ENCODE peak calls at places on chromosomes 4 and X, in five cellular contexts. One of them, this sample, is unnamed.

GRCh38 chr4:74471228-74471627 is 26.3 kb downstream of the AREG start:
- DNase-seq in brain microvascular endothelial cell: no peak
- DNase-seq in coronary artery: no peak
- DNase-seq in fibroblast of pulmonary artery: no peak
- DNase-seq in osteoblast: no peak
- DNase-seq in this sample: no peak

GRCh38 chr4:122895336-122895995 is 26.9 kb downstream of the NUDT6 start:
- DNase-seq in brain microvascular endothelial cell: no peak
- DNase-seq in fibroblast of pulmonary artery: no peak
- DNase-seq in osteoblast: no peak
- DNase-seq in coronary artery: no peak
- DNase-seq in this sample: no peak

GRCh38 chr4:116599859-116600258 is 485.5 kb downstream of the TRAM1L1 start:
- DNase-seq in brain microvascular endothelial cell: no peak
- DNase-seq in coronary artery: no peak
- DNase-seq in osteoblast: no peak
- DNase-seq in fibroblast of pulmonary artery: no peak
- DNase-seq in this sample: no peak

GRCh38 chrX:123153846-123154335 is 30.2 kb upstream of the GRIA3 start:
- DNase-seq in fibroblast of pulmonary artery: no peak
- DNase-seq in brain microvascular endothelial cell: no peak
- DNase-seq in coronary artery: no peak
- DNase-seq in osteoblast: peak
- DNase-seq in this sample: no peak

GRCh38 chrX:130575831-130576404 is 174.1 kb downstream of the RBMX2 start:
- DNase-seq in osteoblast: peak
- DNase-seq in coronary artery: no peak
- DNase-seq in fibroblast of pulmonary artery: peak
- DNase-seq in brain microvascular endothelial cell: peak
- DNase-seq in this sample: no peak

GRCh38 chr4:11632488-11632887 is 203.8 kb upstream of the HS3ST1 start:
- DNase-seq in coronary artery: no peak
- DNase-seq in brain microvascular endothelial cell: no peak
- DNase-seq in fibroblast of pulmonary artery: no peak
- DNase-seq in osteoblast: no peak
- DNase-seq in this sample: no peak

GRCh38 chr4:8252301-8253173 is 17.0 kb upstream of the HTRA3 start:
- DNase-seq in brain microvascular endothelial cell: peak
- DNase-seq in osteoblast: peak
- DNase-seq in coronary artery: no peak
- DNase-seq in fibroblast of pulmonary artery: peak
- DNase-seq in this sample: no peak

GRCh38 chr4:8644966-8645752 is 52.6 kb downstream of the CPZ start:
- DNase-seq in fibroblast of pulmonary artery: no peak
- DNase-seq in osteoblast: peak
- DNase-seq in brain microvascular endothelial cell: no peak
- DNase-seq in coronary artery: peak
- DNase-seq in this sample: no peak

GRCh38 chr4:3039706-3040366 is 34.5 kb downstream of the HTT-AS start:
- DNase-seq in brain microvascular endothelial cell: no peak
- DNase-seq in coronary artery: peak
- DNase-seq in osteoblast: peak
- DNase-seq in fibroblast of pulmonary artery: no peak
- DNase-seq in this sample: no peak

GRCh38 chr4:3043272-3044020 is 30.9 kb downstream of the HTT-AS start:
- DNase-seq in brain microvascular endothelial cell: no peak
- DNase-seq in osteoblast: no peak
- DNase-seq in coronary artery: peak
- DNase-seq in fibroblast of pulmonary artery: no peak
- DNase-seq in this sample: no peak

GRCh38 chr4:3041192-3042142 is 32.9 kb downstream of the HTT-AS start:
- DNase-seq in brain microvascular endothelial cell: peak
- DNase-seq in fibroblast of pulmonary artery: no peak
- DNase-seq in coronary artery: peak
- DNase-seq in osteoblast: peak
- DNase-seq in this sample: no peak

GRCh38 chr4:3040447-3041191 is 33.7 kb downstream of the HTT-AS start:
- DNase-seq in fibroblast of pulmonary artery: no peak
- DNase-seq in brain microvascular endothelial cell: no peak
- DNase-seq in coronary artery: peak
- DNase-seq in osteoblast: no peak
- DNase-seq in this sample: no peak

DNA sequence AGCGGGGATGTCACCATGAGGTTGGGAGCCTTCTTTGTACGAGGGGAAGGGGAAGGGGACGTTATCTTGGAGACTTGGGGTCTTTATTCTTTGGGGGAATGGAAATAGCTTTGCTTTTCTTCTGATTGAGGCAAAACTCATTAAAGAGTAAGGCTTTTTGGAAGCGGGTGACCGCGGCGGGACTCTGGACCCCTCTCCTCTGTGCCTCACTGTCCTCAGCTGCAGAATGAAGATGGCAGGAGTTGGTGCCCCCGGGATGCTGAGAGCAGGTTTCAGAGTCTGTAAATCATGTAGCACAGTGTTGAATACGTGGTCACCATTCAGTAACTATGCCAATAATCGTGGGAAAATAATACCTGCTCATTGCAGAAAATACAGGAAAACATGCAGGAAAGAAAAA is 32.1 kb downstream of the HTT-AS start:
- DNase-seq in fibroblast of pulmonary artery: no peak
- DNase-seq in coronary artery: no peak
- DNase-seq in brain microvascular endothelial cell: no peak
- DNase-seq in osteoblast: peak
- DNase-seq in this sample: no peak
- H3K4me3 ChIP-seq in fibroblast of pulmonary artery: no peak
- H3K4me3 ChIP-seq in coronary artery: peak
- H3K4me3 ChIP-seq in brain microvascular endothelial cell: peak
- H3K4me3 ChIP-seq in osteoblast: peak
- H3K4me3 ChIP-seq in this sample: peak

DNA sequence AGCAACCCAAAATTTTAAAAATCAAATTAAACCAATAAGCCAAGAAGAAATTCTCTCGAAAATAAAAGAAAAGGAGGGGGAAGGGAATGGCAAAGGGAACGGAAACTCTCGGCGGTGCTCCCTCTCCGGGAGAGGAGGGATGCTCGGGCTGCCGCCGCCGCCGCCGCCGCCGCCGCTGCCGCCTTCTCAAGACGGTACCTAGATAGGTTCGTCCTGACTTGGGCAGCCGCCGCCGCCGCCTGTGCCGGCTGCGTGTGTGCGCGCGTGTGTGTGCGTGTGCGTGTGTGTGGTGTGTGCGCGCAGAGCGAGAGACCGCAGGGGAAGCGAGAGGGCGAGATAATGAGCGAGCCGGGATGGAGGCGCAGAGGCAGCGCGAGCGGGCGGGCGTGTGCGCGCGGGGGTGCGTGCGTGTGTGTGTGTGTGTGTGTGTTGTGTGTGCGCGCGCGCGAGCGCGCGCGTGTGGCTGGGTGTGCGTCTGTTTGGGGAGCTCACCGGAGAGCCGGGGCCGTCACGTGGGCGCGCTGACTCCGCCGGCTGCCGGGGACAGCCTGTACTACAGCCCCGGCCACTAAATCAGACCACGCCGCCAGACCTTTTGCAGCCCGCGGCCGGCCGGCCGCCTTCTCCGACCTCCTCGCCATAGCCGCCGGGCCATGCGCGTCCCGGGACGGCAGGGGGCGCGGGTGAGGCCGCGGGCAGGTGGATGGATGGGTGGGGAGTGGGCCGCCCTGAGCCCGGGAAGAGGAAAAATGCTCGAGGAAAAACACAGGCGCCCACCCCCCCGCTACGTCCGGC is 111.6 kb downstream of the DHX15 start:
- DNase-seq in osteoblast: peak
- DNase-seq in brain microvascular endothelial cell: peak
- DNase-seq in fibroblast of pulmonary artery: peak
- DNase-seq in coronary artery: peak
- DNase-seq in this sample: peak
- TF ChIP-seq CTCF in osteoblast: peak
- TF ChIP-seq CTCF in brain microvascular endothelial cell: peak
- TF ChIP-seq CTCF in fibroblast of pulmonary artery: peak
- TF ChIP-seq CTCF in coronary artery: peak
- TF ChIP-seq CTCF in this sample: peak

GRCh38 chr4:10007436-10007740 is 13.9 kb downstream of the SLC2A9 start:
- DNase-seq in brain microvascular endothelial cell: no peak
- DNase-seq in osteoblast: no peak
- DNase-seq in fibroblast of pulmonary artery: no peak
- DNase-seq in coronary artery: no peak
- DNase-seq in this sample: no peak

GRCh38 chr4:10006604-10007435 is 14.5 kb downstream of the SLC2A9 start:
- DNase-seq in brain microvascular endothelial cell: no peak
- DNase-seq in osteoblast: no peak
- DNase-seq in fibroblast of pulmonary artery: peak
- DNase-seq in coronary artery: no peak
- DNase-seq in this sample: peak

GRCh38 chr4:10006236-10006603 is 15.1 kb downstream of the SLC2A9 start:
- DNase-seq in fibroblast of pulmonary artery: peak
- DNase-seq in brain microvascular endothelial cell: no peak
- DNase-seq in osteoblast: peak
- DNase-seq in coronary artery: no peak
- DNase-seq in this sample: peak

GRCh38 chr4:10003666-10004065 is 17.6 kb downstream of the SLC2A9 start:
- DNase-seq in coronary artery: no peak
- DNase-seq in osteoblast: no peak
- DNase-seq in fibroblast of pulmonary artery: no peak
- DNase-seq in brain microvascular endothelial cell: no peak
- DNase-seq in this sample: no peak

GRCh38 chr4:10005632-10006031 is 15.7 kb downstream of the SLC2A9 start:
- DNase-seq in osteoblast: no peak
- DNase-seq in fibroblast of pulmonary artery: peak
- DNase-seq in coronary artery: no peak
- DNase-seq in brain microvascular endothelial cell: no peak
- DNase-seq in this sample: no peak
- H3K4me3 ChIP-seq in osteoblast: no peak
- H3K4me3 ChIP-seq in fibroblast of pulmonary artery: no peak
- H3K4me3 ChIP-seq in coronary artery: no peak
- H3K4me3 ChIP-seq in brain microvascular endothelial cell: no peak
- H3K4me3 ChIP-seq in this sample: no peak

DNA sequence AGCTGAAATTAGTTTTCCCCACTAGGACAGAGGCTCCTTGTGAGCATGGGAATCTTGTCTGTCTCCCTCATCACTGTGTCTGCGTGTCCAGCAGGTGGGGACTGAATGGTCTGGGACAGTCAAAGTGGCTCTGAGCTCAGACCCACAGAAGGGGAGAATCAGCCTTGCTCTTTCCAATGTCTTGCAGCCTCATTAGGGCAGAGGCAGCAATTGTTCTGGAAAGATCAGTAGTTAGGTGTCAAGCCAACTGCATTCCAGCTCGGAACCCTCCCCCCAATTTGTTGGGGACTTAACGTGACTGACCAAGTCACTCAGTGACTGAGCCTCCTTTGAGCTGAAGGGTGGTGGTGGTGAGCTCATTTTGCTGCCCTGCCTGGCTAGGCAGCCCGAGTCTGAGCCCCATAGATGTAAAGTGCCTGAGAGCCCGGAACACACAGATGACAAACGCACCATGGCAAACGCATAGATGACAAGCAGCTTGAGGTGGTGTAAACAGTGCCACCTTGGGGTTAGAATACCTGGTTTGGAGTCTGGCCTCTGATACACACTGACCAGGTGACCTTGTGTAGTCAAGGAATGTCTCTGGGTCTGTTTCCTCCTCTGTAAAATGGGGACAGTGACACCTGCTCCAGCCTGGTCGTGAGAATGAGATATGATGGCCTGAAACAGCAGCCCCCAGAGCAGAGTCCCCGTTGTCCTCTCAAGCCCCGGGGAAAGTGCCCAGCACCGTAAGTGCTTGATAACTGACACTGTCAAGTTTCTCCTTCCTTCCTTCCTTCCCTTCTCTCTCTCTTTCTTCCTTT is 2.7 kb upstream of the SORCS2 start:
- DNase-seq in osteoblast: peak
- DNase-seq in coronary artery: peak
- DNase-seq in fibroblast of pulmonary artery: no peak
- DNase-seq in brain microvascular endothelial cell: no peak
- DNase-seq in this sample: no peak
- TF ChIP-seq CTCF in osteoblast: no peak
- TF ChIP-seq CTCF in coronary artery: no peak
- TF ChIP-seq CTCF in fibroblast of pulmonary artery: no peak
- TF ChIP-seq CTCF in brain microvascular endothelial cell: peak
- TF ChIP-seq CTCF in this sample: no peak

GRCh38 chr4:5921074-5921473 is 28.2 kb upstream of the CRMP1 start:
- DNase-seq in osteoblast: no peak
- DNase-seq in coronary artery: no peak
- DNase-seq in fibroblast of pulmonary artery: no peak
- DNase-seq in brain microvascular endothelial cell: no peak
- DNase-seq in this sample: no peak

GRCh38 chr4:5916229-5916628 is 23.3 kb upstream of the CRMP1 start:
- DNase-seq in coronary artery: no peak
- DNase-seq in osteoblast: no peak
- DNase-seq in brain microvascular endothelial cell: no peak
- DNase-seq in fibroblast of pulmonary artery: no peak
- DNase-seq in this sample: no peak

GRCh38 chr4:5919571-5919970 is 26.7 kb upstream of the CRMP1 start:
- DNase-seq in coronary artery: no peak
- DNase-seq in brain microvascular endothelial cell: no peak
- DNase-seq in fibroblast of pulmonary artery: no peak
- DNase-seq in osteoblast: no peak
- DNase-seq in this sample: no peak

GRCh38 chr4:5919044-5919443 is 26.2 kb upstream of the CRMP1 start:
- DNase-seq in fibroblast of pulmonary artery: no peak
- DNase-seq in brain microvascular endothelial cell: no peak
- DNase-seq in coronary artery: no peak
- DNase-seq in osteoblast: no peak
- DNase-seq in this sample: no peak

GRCh38 chr4:5918331-5919030 is 25.6 kb upstream of the CRMP1 start:
- DNase-seq in osteoblast: no peak
- DNase-seq in brain microvascular endothelial cell: no peak
- DNase-seq in fibroblast of pulmonary artery: no peak
- DNase-seq in coronary artery: no peak
- DNase-seq in this sample: no peak
- H3K4me3 ChIP-seq in osteoblast: no peak
- H3K4me3 ChIP-seq in brain microvascular endothelial cell: no peak
- H3K4me3 ChIP-seq in fibroblast of pulmonary artery: no peak
- H3K4me3 ChIP-seq in coronary artery: no peak
- H3K4me3 ChIP-seq in this sample: no peak

This sample was measured in kidney epithelial cell.